ENCODE peak calls at places on chromosomes 16 and 17, in five cellular contexts. Z is heart right ventricle, A is NCI-H2227 treated with DMSO at 0.1 percent for 48 hours, B is lung microvascular endothelial cell, M is foreskin keratinocyte. Y is an unnamed sample.

GRCh38 chr17:6455321-6455705 is 11.1 kb downstream of the PIMREG start:
- DNase-seq in Z (no peak), A (no peak), B (peak; percentile 70), M (no peak), Y (no peak)

GRCh38 chr17:33871720-33872535 is 383.2 kb upstream of the CCL2 start:
- DNase-seq in Z (no peak), A (peak; percentile 35), B (no peak), M (peak; percentile 37), Y (no peak)

GRCh38 chr17:44602390-44602789 is 45.1 kb downstream of the FZD2 start:
- DNase-seq in Z (no peak), A (no peak), B (no peak), M (no peak), Y (no peak)

GRCh38 chr17:41925991-41926590 is 4.3 kb upstream of the ODAD4 start:
- DNase-seq in Z (no peak), A (no peak), B (no peak), M (no peak), Y (no peak)

GRCh38 chr17:72529386-72529785 is 408.6 kb downstream of the SOX9 start:
- DNase-seq in Z (no peak), A (no peak), B (no peak), M (no peak), Y (no peak)

GRCh38 chr17:41521574-41522261 is 3.0 kb upstream of the KRT15 start:
- DNase-seq in Z (no peak), A (no peak), B (peak; percentile 64), M (peak; percentile 80), Y (no peak)

GRCh38 chr17:74773871-74774286 is 2.3 kb downstream of the NAT9 start:
- DNase-seq in Z (no peak), A (no peak), B (no peak), M (no peak), Y (no peak)

GRCh38 chr16:50146479-50147435 is 6.3 kb upstream of the TENT4B start:
- DNase-seq in Z (no peak), A (no peak), B (no peak), M (no peak), Y (no peak)

GRCh38 chr16:85525464-85526117 is 87.5 kb upstream of the GSE1 start:
- DNase-seq in Z (no peak), A (no peak), B (no peak), M (no peak), Y (no peak)

Y was measured in testis.